ENCODE peak calls at places on chromosomes 7 and 10, in eight cellular contexts. Z is heart right ventricle, A is cardiac muscle cell, F is PC-3, M is NB4, V is OCI-LY7, Y is astrocyte of the spinal cord, L is dorsolateral prefrontal cortex. Q is an unnamed sample.

GRCh38 chr7:69932034-69932628 is 333.9 kb downstream of the AUTS2 start:
- DNase-seq in Z (no peak), A (peak), F (no peak), M (peak), V (peak), Y (peak), L (peak), Q (peak)

GRCh38 chr7:90661290-90662151 is 65.4 kb downstream of the CDK14 start:
- DNase-seq in Z (no peak), A (no peak), F (no peak), M (no peak), V (no peak), Y (peak), L (no peak), Q (no peak)

GRCh38 chr10:133364645-133365431 is 7.0 kb upstream of the FUOM start:
- DNase-seq in Z (no peak), A (no peak), F (no peak), M (no peak), V (no peak), Y (no peak), L (no peak), Q (no peak)

GRCh38 chr7:742791-743190 is 15.7 kb upstream of the PRKAR1B start:
- DNase-seq in Z (no peak), A (no peak), F (no peak), M (no peak), V (no peak), Y (no peak), L (no peak), Q (no peak)

GRCh38 chr7:71443197-71443542 is 311.2 kb downstream of the GALNT17 start:
- DNase-seq in Z (no peak), A (no peak), F (no peak), M (no peak), V (no peak), Y (no peak), L (no peak), Q (no peak)

GRCh38 chr10:9010093-9010492 is 955.6 kb downstream of the GATA3 start:
- DNase-seq in Z (no peak), A (peak), F (no peak), M (no peak), V (no peak), Y (no peak), L (no peak), Q (no peak)

GRCh38 chr10:80536361-80536835 is 1.3 kb upstream of the SH2D4B start:
- DNase-seq in Z (no peak), A (no peak), F (no peak), M (no peak), V (no peak), Y (no peak), L (no peak), Q (no peak)

GRCh38 chr10:113357688-113358306 is 195.1 kb upstream of the HABP2 start:
- DNase-seq in Z (no peak), A (no peak), F (no peak), M (no peak), V (no peak), Y (no peak), L (no peak), Q (peak)

GRCh38 chr7:106858618-106859532 is 6.2 kb upstream of the PIK3CG start:
- DNase-seq in Z (peak), A (peak), F (no peak), M (no peak), V (no peak), Y (no peak), L (no peak), Q (no peak)

GRCh38 chr10:109591631-109592030 is 331.7 kb downstream of the XPNPEP1 start:
- DNase-seq in Z (no peak), A (no peak), F (peak), M (no peak), V (no peak), Y (no peak), L (no peak), Q (no peak)

GRCh38 chr7:131745645-131746248 is 189.3 kb upstream of the PODXL start:
- DNase-seq in Z (peak), A (peak), F (peak), M (peak), V (no peak), Y (peak), L (no peak), Q (peak)

GRCh38 chr7:17153571-17153970 is 144.9 kb upstream of the AHR start:
- DNase-seq in Z (no peak), A (no peak), F (no peak), M (no peak), V (no peak), Y (no peak), L (no peak), Q (no peak)

GRCh38 chr10:61634711-61635110 is 28.0 kb upstream of the CABCOCO1 start:
- DNase-seq in Z (no peak), A (no peak), F (no peak), M (no peak), V (no peak), Y (peak), L (no peak), Q (no peak)

GRCh38 chr10:94131885-94132284 is 138.2 kb downstream of the PLCE1 start:
- DNase-seq in Z (no peak), A (no peak), F (peak), M (no peak), V (no peak), Y (peak), L (no peak), Q (no peak)

GRCh38 chr7:100968031-100968430 is 1.3 kb upstream of the MUC12 start:
- DNase-seq in Z (no peak), A (no peak), F (no peak), M (no peak), V (no peak), Y (no peak), L (no peak), Q (no peak)

GRCh38 chr7:100965723-100966541 is 3.4 kb upstream of the MUC12 start:
- DNase-seq in Z (peak), A (peak), F (peak), M (peak), V (peak), Y (peak), L (peak), Q (peak)

GRCh38 chr7:100965051-100965722 is 4.2 kb upstream of the MUC12 start:
- DNase-seq in Z (no peak), A (no peak), F (no peak), M (peak), V (no peak), Y (no peak), L (no peak), Q (no peak)

GRCh38 chr7:100967292-100967863 is 2.0 kb upstream of the MUC12 start:
- DNase-seq in Z (no peak), A (no peak), F (no peak), M (peak), V (no peak), Y (no peak), L (no peak), Q (no peak)

DNA sequence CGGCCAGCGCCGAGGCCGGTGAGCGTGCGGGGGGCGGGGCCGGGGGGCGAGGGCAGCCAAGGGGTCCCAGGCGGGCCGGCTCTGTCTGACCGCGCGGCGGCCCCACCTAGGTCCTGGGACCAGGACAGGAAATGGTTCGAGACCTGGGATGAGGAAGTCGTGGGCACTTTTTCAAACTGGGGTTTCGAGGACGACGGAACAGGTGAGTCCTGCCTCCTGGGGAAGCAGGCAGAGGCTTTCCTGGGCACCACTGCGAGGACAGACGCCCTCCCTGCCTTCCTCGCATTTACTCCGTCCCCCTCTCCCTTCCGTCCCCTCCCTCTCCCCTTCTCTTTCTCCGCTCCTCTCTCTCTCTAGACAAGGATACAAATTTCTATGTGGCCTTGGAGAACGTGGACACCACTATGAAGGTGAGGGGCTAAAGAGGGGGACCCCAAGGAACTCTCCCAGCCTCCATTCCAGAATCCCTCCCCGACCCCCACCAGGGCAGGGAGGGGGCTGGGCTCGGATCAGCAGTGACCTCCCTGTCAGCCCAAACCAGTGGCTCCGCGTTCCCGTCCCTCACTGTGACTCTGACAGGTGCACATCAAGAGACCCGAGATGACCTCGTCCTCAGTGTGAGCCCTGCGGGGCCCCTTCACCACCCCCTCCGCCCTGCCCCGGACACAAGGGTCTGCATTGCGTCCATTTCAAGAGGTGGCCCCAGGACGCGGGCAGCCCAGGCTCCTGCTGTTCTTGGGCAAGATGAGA is 2.6 kb upstream of the MUC12 start:
- DNase-seq in Z (peak), A (no peak), F (no peak), M (no peak), V (no peak), Y (no peak), L (no peak), Q (no peak)
- TF ChIP-seq CTCF in Z (no peak), A (no peak), F (no peak), M (no peak), V (peak), Y (no peak), L (no peak), Q (no peak)

GRCh38 chr10:63976538-63976937 is 455.3 kb downstream of the REEP3 start:
- DNase-seq in Z (no peak), A (peak), F (peak), M (peak), V (peak), Y (no peak), L (no peak), Q (peak)
- TF ChIP-seq CTCF in Z (peak), A (peak), F (peak), M (peak), V (peak), Y (peak), L (peak), Q (peak)

DNA sequence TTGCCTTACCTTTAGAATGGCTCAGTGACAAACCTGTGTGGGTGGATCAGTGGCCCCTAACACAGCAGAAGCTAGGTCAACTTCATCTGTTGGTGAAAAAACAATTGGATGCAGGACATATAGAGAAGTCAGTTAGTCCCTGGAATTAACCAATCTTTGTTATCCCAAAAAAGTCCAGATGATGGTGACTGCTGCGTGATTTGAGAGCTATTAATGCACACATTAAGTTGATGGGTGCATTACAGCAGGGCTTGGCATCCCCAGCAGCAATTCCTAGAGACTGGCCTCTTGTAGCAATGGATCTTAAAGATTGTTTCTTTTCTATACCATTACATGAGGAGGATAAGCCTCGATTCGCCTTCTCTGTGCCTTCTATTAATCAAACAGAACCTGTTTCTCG is 33.3 kb downstream of the OR13A1 start:
- DNase-seq in Z (no peak), A (no peak), F (peak), M (peak), V (peak), Y (no peak), L (no peak), Q (no peak)
- TF ChIP-seq CTCF in Z (no peak), A (no peak), F (peak), M (no peak), V (peak), Y (no peak), L (no peak), Q (no peak)

DNA sequence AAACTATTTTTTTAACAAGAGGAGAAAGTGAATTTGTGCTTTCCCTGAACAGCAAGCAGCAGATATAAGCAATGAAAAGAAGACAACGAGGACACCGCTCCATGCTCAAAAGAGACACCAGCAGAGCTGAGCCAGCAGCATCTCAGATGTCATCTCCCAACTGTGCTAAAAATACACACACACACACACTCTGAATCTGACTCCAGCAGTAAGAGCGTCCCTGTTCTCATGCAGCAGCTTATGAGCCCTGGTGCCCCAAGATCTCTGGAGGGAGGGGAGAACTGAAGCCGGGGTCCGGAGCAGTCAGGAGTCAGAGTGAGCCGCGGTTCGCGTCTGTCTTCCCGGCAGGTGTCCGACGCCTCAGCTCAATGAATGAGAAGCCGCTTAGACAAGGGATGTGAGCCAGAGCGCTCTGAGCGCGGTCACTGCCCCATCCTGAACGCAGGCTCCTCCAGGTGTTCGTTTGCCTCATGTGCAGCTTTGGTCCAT is 49.2 kb downstream of the SVIL start:
- DNase-seq in Z (no peak), A (no peak), F (peak), M (no peak), V (no peak), Y (peak), L (no peak), Q (peak)
- TF ChIP-seq CTCF in Z (peak), A (no peak), F (no peak), M (no peak), V (no peak), Y (no peak), L (no peak), Q (no peak)

DNA sequence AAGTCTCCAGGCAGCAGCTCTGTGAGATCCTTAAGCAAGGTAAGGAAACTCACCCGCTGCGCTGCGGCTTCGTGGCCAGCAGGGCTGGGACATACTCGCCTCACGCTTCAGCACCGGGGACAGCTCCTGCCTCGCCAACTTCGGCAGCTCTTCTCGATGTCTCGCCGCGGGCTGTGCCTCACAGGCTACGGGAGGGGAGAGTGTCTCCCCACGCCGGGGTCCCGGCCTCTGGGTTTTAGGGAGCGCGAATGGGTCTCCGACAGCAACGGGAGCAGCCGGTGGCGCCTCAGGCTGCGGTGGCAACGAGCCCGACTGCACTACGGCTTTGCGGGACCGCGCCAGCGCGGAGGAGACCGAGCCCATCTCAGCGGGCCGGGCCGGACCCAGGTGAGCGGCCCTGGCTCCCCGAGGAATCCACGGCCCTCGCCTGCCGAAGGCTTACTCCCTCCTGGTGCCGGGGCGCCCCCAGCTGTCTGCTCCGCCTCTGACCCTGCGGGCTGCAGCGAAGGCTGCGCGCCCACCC is 62.4 kb downstream of the LSM5 start:
- DNase-seq in Z (peak), A (peak), F (peak), M (peak), V (peak), Y (peak), L (peak), Q (peak)
- TF ChIP-seq CTCF in Z (peak), A (peak), F (no peak), M (peak), V (no peak), Y (peak), L (no peak), Q (peak)

GRCh38 chr10:31031205-31031665 is 430 bp downstream of the ZNF438 start:
- DNase-seq in Z (no peak), A (no peak), F (no peak), M (no peak), V (no peak), Y (no peak), L (no peak), Q (no peak)

GRCh38 chr10:31032515-31033132 is 959 bp upstream of the ZNF438 start:
- DNase-seq in Z (peak), A (no peak), F (no peak), M (no peak), V (no peak), Y (no peak), L (peak), Q (no peak)

GRCh38 chr10:31030800-31031199 is 865 bp downstream of the ZNF438 start:
- DNase-seq in Z (no peak), A (no peak), F (no peak), M (peak), V (no peak), Y (no peak), L (no peak), Q (no peak)

GRCh38 chr10:31033166-31033565 is 1.5 kb upstream of the ZNF438 start:
- DNase-seq in Z (no peak), A (no peak), F (no peak), M (peak), V (no peak), Y (no peak), L (no peak), Q (no peak)

DNA sequence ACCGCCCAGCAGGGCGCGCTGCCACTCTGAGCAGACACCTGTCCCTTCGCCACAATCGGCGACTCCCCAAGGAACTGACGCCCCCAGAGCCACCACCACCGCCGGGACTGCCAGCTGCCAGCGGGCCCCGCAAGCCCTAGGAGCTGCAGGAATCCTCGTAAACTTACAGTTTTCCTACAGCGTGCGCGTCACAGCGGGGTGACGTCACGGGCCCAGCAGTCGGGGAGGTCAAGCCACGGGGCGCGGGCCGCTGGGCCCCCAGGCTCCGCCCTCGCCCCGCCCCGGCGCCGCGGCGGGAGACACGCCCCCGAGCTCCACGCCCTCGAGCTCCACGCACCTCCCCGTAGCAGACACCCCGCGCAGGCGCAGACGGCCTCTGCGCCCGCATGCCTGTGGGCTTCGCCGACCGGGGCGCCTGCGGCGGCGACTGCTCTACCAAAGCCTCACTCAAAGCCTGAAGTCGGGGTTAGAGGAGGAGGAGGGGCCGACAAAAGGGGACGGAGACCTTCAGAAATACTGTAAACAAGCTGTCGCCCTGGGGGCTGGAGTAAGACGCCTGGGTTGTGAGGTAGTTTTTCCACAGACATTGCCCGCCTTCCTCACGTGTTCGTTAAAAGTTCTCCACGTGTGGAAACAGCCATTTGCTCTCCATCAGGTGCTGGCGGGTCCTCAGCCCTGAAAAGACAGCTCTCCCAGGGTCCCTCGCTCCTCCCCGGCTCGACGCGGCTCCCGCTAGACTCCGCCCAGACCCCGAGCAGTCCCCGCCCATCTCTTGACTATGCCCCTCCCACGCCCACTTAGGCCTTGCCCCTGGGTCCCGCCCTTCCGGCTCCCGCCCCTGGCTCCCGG is at the start of gene ZNF438:
- DNase-seq in Z (peak), A (peak), F (peak), M (peak), V (peak), Y (peak), L (peak), Q (peak)
- TF ChIP-seq CTCF in Z (peak), A (peak), F (peak), M (peak), V (peak), Y (peak), L (peak), Q (peak)

GRCh38 chr7:4144171-4144701 is 537.9 kb upstream of the FOXK1 start:
- DNase-seq in Z (no peak), A (no peak), F (no peak), M (no peak), V (no peak), Y (no peak), L (no peak), Q (peak)

GRCh38 chr7:4143511-4144160 is 538.5 kb upstream of the FOXK1 start:
- DNase-seq in Z (no peak), A (no peak), F (no peak), M (no peak), V (no peak), Y (no peak), L (no peak), Q (no peak)

GRCh38 chr7:4144801-4145470 is 537.2 kb upstream of the FOXK1 start:
- DNase-seq in Z (peak), A (peak), F (no peak), M (peak), V (no peak), Y (peak), L (no peak), Q (peak)

GRCh38 chr7:4147931-4148620 is 534.0 kb upstream of the FOXK1 start:
- DNase-seq in Z (no peak), A (no peak), F (no peak), M (no peak), V (no peak), Y (no peak), L (no peak), Q (no peak)

DNA sequence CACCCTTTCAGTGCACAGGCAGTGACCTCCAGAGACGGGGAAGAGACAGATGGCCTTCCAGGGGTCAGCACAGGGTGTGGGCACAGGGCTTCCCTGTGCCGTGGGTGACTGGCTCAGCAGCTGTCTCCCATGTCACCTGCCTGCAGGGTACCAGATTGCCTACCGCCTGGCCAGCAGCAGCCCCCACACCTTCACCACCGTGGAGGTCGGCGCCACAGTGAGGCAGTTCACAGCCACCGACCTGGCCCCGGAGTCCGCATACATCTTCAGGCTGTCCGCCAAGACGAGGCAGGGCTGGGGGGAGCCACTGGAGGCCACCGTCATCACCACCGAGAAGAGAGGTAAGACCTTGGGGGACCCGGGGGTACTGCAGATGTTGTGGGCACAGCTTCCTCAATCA is 536.5 kb upstream of the FOXK1 start:
- DNase-seq in Z (no peak), A (no peak), F (no peak), M (no peak), V (no peak), Y (no peak), L (no peak), Q (no peak)
- TF ChIP-seq CTCF in Z (no peak), A (no peak), F (no peak), M (no peak), V (no peak), Y (no peak), L (no peak), Q (no peak)

DNA sequence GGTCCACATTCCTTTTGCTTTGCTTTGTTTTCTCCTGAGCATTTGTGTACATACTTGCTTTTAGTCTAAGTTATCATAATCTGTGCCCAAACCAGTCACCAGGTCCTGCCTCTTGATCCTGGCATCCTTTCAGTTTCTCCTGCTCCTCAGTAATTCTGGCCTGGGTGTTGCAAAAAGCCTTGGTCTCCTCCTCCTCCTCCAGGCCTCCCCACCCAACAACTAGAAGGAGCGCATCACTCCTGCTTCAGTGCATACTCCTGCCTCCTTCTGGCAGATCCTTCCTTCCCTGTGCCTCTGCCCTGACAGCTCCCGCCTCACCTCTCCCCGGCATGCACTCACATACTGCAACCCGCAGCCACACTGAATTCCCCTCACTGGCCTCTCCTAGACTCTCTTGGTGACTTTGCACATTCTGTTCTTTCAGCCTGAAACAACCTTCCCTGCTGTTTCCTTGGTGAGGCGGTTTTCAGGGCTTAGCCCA is 2.3 kb downstream of the DENND2A start:
- DNase-seq in Z (no peak), A (no peak), F (peak), M (no peak), V (no peak), Y (peak), L (no peak), Q (no peak)
- TF ChIP-seq CTCF in Z (peak), A (peak), F (peak), M (no peak), V (no peak), Y (peak), L (no peak), Q (no peak)

Q was measured in nephron progenitor cell.